ENCODE peak calls at places on chromosome 15, in four cellular contexts. M is naive thymus-derived CD8-positive, alpha-beta T cell; S is C1 segment of cervical spinal cord; A is iris pigment epithelial cell. V is an unnamed sample.

GRCh38 chr15:70241031-70241430 is 143.3 kb upstream of the TLE3 start:
- DNase-seq in S (no peak), M (no peak), A (no peak), V (no peak)

GRCh38 chr15:31062310-31062964 is 39.1 kb downstream of the TRPM1 start:
- DNase-seq in A (no peak), S (no peak), M (no peak), V (no peak)

GRCh38 chr15:98887976-98888375 is 119.6 kb downstream of the PGPEP1L start:
- DNase-seq in A (no peak), M (no peak), S (no peak), V (no peak)

GRCh38 chr15:51735211-51735610 is 2.2 kb downstream of the LYSMD2 start:
- DNase-seq in A (no peak), M (no peak), S (no peak), V (no peak)

GRCh38 chr15:58704155-58704825 is 45.2 kb downstream of the ADAM10 start:
- DNase-seq in A (peak), M (no peak), S (no peak), V (no peak)

GRCh38 chr15:67399925-67400324 is 121.0 kb upstream of the C15orf61 start:
- DNase-seq in A (no peak), S (no peak), M (no peak), V (no peak)

GRCh38 chr15:60682115-60682514 is 203.2 kb upstream of the ICE2 start:
- DNase-seq in A (peak), S (no peak), M (no peak), V (no peak)

GRCh38 chr15:96335429-96335807 is 4.9 kb downstream of the NR2F2 start:
- DNase-seq in A (no peak), S (no peak), M (no peak), V (no peak)

GRCh38 chr15:39828374-39828931 is 45.8 kb upstream of the FSIP1 start:
- DNase-seq in A (peak), M (no peak), S (peak), V (no peak)

GRCh38 chr15:66078929-66079275 is 174.6 kb downstream of the MEGF11 start:
- DNase-seq in S (no peak), A (no peak), M (no peak), V (no peak)

GRCh38 chr15:88908697-88909621 is 4.2 kb downstream of the MFGE8 start:
- DNase-seq in A (peak), M (no peak), S (no peak), V (no peak)

GRCh38 chr15:92958105-92958504 is 58.0 kb downstream of the CHD2 start:
- DNase-seq in M (no peak), A (peak), S (no peak), V (no peak)

GRCh38 chr15:31262901-31263671 is 63.5 kb upstream of the KLF13 start:
- DNase-seq in A (peak), S (peak), M (no peak), V (no peak)

GRCh38 chr15:89845305-89845893 is 30.7 kb upstream of the ANPEP start:
- DNase-seq in S (no peak), A (peak), M (no peak), V (no peak)

GRCh38 chr15:77002954-77003912 is 8.3 kb downstream of the PSTPIP1 start:
- DNase-seq in A (no peak), M (no peak), S (peak), V (no peak)

GRCh38 chr15:95141486-95141885 is 910.1 kb downstream of the MCTP2 start:
- DNase-seq in A (peak), S (no peak), M (no peak), V (no peak)

GRCh38 chr15:62052714-62053113 is 7.5 kb downstream of the VPS13C start:
- DNase-seq in S (no peak), A (no peak), M (no peak), V (no peak)

GRCh38 chr15:89740137-89740536 is 10.9 kb downstream of the MESP1 start:
- DNase-seq in A (peak), S (peak), M (no peak), V (no peak)

GRCh38 chr15:38308797-38309196 is 56.2 kb downstream of the SPRED1 start:
- DNase-seq in M (no peak), A (no peak), S (no peak), V (no peak)

GRCh38 chr15:94125131-94125530 is 106.2 kb upstream of the MCTP2 start:
- DNase-seq in A (peak), M (no peak), S (no peak), V (no peak)

GRCh38 chr15:50181983-50182232 is at the start of gene SLC27A2:
- DNase-seq in S (peak), M (peak), A (no peak), V (no peak)

GRCh38 chr15:31161990-31162389 is 60.5 kb upstream of the TRPM1 start:
- DNase-seq in A (no peak), M (no peak), S (no peak), V (no peak)

GRCh38 chr15:91948001-91948608 is 94.6 kb downstream of the SLCO3A1 start:
- DNase-seq in A (peak), M (no peak), S (no peak), V (no peak)

GRCh38 chr15:40249477-40250303 is 10.8 kb downstream of the PAK6 start:
- DNase-seq in M (no peak), S (no peak), A (peak), V (peak)

GRCh38 chr15:47652213-47652852 is 65.0 kb upstream of the SEMA6D start:
- DNase-seq in S (no peak), M (no peak), A (no peak), V (no peak)

GRCh38 chr15:41967506-41968206 is 4.7 kb downstream of the EHD4 start:
- DNase-seq in S (peak), M (no peak), A (peak), V (no peak)